ENCODE peak calls at places on chromosomes 7 and 10, in nine cellular contexts. One of them, this sample, is unnamed.

GRCh38 chr10:84175436-84175835 is 1.8 kb downstream of the GPR15LG start:
- DNase-seq in cardiac muscle cell: no peak
- DNase-seq in lower lobe of right lung: no peak
- DNase-seq in GM10248: no peak
- DNase-seq in NB4: no peak
- DNase-seq in thoracic aorta: no peak
- DNase-seq in GM06990: no peak
- DNase-seq in fibroblast of mammary gland: no peak
- DNase-seq in CD8-positive, alpha-beta T cell: peak; percentile 17
- DNase-seq in this sample: no peak

GRCh38 chr10:97138174-97138573 is 47.6 kb downstream of the SLIT1 start:
- DNase-seq in fibroblast of mammary gland: no peak
- DNase-seq in lower lobe of right lung: no peak
- DNase-seq in GM10248: no peak
- DNase-seq in GM06990: no peak
- DNase-seq in thoracic aorta: no peak
- DNase-seq in CD8-positive, alpha-beta T cell: no peak
- DNase-seq in NB4: no peak
- DNase-seq in cardiac muscle cell: no peak
- DNase-seq in this sample: no peak

GRCh38 chr10:103693812-103694205 is 161.6 kb downstream of the SH3PXD2A start:
- DNase-seq in GM10248: no peak
- DNase-seq in fibroblast of mammary gland: no peak
- DNase-seq in lower lobe of right lung: no peak
- DNase-seq in GM06990: no peak
- DNase-seq in CD8-positive, alpha-beta T cell: no peak
- DNase-seq in NB4: no peak
- DNase-seq in cardiac muscle cell: no peak
- DNase-seq in thoracic aorta: no peak
- DNase-seq in this sample: no peak

GRCh38 chr7:75655536-75655935 is 83.2 kb downstream of the HIP1 start:
- DNase-seq in thoracic aorta: no peak
- DNase-seq in GM10248: no peak
- DNase-seq in NB4: no peak
- DNase-seq in lower lobe of right lung: no peak
- DNase-seq in cardiac muscle cell: no peak
- DNase-seq in fibroblast of mammary gland: no peak
- DNase-seq in GM06990: no peak
- DNase-seq in CD8-positive, alpha-beta T cell: no peak
- DNase-seq in this sample: no peak

GRCh38 chr7:111931958-111932357 is 274.2 kb downstream of the DOCK4 start:
- DNase-seq in fibroblast of mammary gland: peak; percentile 38
- DNase-seq in cardiac muscle cell: no peak
- DNase-seq in CD8-positive, alpha-beta T cell: no peak
- DNase-seq in GM10248: no peak
- DNase-seq in NB4: no peak
- DNase-seq in lower lobe of right lung: no peak
- DNase-seq in thoracic aorta: no peak
- DNase-seq in GM06990: no peak
- DNase-seq in this sample: no peak

GRCh38 chr7:47568569-47568968 is 13.3 kb downstream of the TNS3 start:
- DNase-seq in cardiac muscle cell: no peak
- DNase-seq in lower lobe of right lung: peak; percentile 57
- DNase-seq in GM06990: no peak
- DNase-seq in NB4: no peak
- DNase-seq in GM10248: no peak
- DNase-seq in CD8-positive, alpha-beta T cell: no peak
- DNase-seq in fibroblast of mammary gland: no peak
- DNase-seq in thoracic aorta: no peak
- DNase-seq in this sample: no peak

GRCh38 chr7:29996321-29996720 is 6.7 kb upstream of the SCRN1 start:
- DNase-seq in lower lobe of right lung: no peak
- DNase-seq in GM10248: no peak
- DNase-seq in thoracic aorta: no peak
- DNase-seq in CD8-positive, alpha-beta T cell: no peak
- DNase-seq in fibroblast of mammary gland: no peak
- DNase-seq in cardiac muscle cell: no peak
- DNase-seq in GM06990: no peak
- DNase-seq in NB4: no peak
- DNase-seq in this sample: no peak

GRCh38 chr7:101626758-101627157 is 2.3 kb downstream of the MYL10 start:
- DNase-seq in CD8-positive, alpha-beta T cell: no peak
- DNase-seq in thoracic aorta: no peak
- DNase-seq in fibroblast of mammary gland: no peak
- DNase-seq in NB4: no peak
- DNase-seq in GM06990: no peak
- DNase-seq in GM10248: no peak
- DNase-seq in lower lobe of right lung: no peak
- DNase-seq in cardiac muscle cell: no peak
- DNase-seq in this sample: no peak

GRCh38 chr7:17357952-17358351 is 59.5 kb downstream of the AHR start:
- DNase-seq in NB4: no peak
- DNase-seq in lower lobe of right lung: no peak
- DNase-seq in thoracic aorta: no peak
- DNase-seq in cardiac muscle cell: no peak
- DNase-seq in CD8-positive, alpha-beta T cell: no peak
- DNase-seq in GM06990: no peak
- DNase-seq in fibroblast of mammary gland: no peak
- DNase-seq in GM10248: no peak
- DNase-seq in this sample: no peak

GRCh38 chr7:2405201-2405600 is 1.8 kb downstream of the CHST12 start:
- DNase-seq in thoracic aorta: no peak
- DNase-seq in lower lobe of right lung: no peak
- DNase-seq in fibroblast of mammary gland: no peak
- DNase-seq in GM06990: no peak
- DNase-seq in GM10248: no peak
- DNase-seq in cardiac muscle cell: no peak
- DNase-seq in NB4: no peak
- DNase-seq in CD8-positive, alpha-beta T cell: no peak
- DNase-seq in this sample: no peak

GRCh38 chr7:136294977-136295376 is 317.8 kb upstream of the MTPN start:
- DNase-seq in lower lobe of right lung: no peak
- DNase-seq in NB4: no peak
- DNase-seq in GM06990: no peak
- DNase-seq in CD8-positive, alpha-beta T cell: no peak
- DNase-seq in cardiac muscle cell: no peak
- DNase-seq in thoracic aorta: no peak
- DNase-seq in fibroblast of mammary gland: no peak
- DNase-seq in GM10248: no peak
- DNase-seq in this sample: no peak

GRCh38 chr7:28371846-28372245 is 40.5 kb upstream of the CREB5 start:
- DNase-seq in GM06990: no peak
- DNase-seq in NB4: no peak
- DNase-seq in cardiac muscle cell: no peak
- DNase-seq in fibroblast of mammary gland: no peak
- DNase-seq in thoracic aorta: no peak
- DNase-seq in CD8-positive, alpha-beta T cell: no peak
- DNase-seq in lower lobe of right lung: no peak
- DNase-seq in GM10248: no peak
- DNase-seq in this sample: no peak

GRCh38 chr10:61024801-61025201 is 80.8 kb upstream of the RHOBTB1 start:
- DNase-seq in GM06990: no peak
- DNase-seq in lower lobe of right lung: no peak
- DNase-seq in CD8-positive, alpha-beta T cell: no peak
- DNase-seq in GM10248: no peak
- DNase-seq in thoracic aorta: no peak
- DNase-seq in cardiac muscle cell: peak; percentile 38
- DNase-seq in fibroblast of mammary gland: peak; percentile 12
- DNase-seq in NB4: no peak
- DNase-seq in this sample: no peak

GRCh38 chr7:82051641-82052040 is 281.8 kb upstream of the HGF start:
- DNase-seq in NB4: no peak
- DNase-seq in CD8-positive, alpha-beta T cell: no peak
- DNase-seq in thoracic aorta: no peak
- DNase-seq in GM06990: no peak
- DNase-seq in lower lobe of right lung: no peak
- DNase-seq in fibroblast of mammary gland: no peak
- DNase-seq in GM10248: no peak
- DNase-seq in cardiac muscle cell: peak; percentile 15
- DNase-seq in this sample: no peak

GRCh38 chr7:26091933-26092332 is 60.1 kb upstream of the NFE2L3 start:
- DNase-seq in lower lobe of right lung: no peak
- DNase-seq in GM06990: no peak
- DNase-seq in NB4: peak; percentile 66
- DNase-seq in cardiac muscle cell: peak; percentile 16
- DNase-seq in fibroblast of mammary gland: peak; percentile 3
- DNase-seq in GM10248: no peak
- DNase-seq in thoracic aorta: no peak
- DNase-seq in CD8-positive, alpha-beta T cell: no peak
- DNase-seq in this sample: no peak
- TF ChIP-seq CTCF in lower lobe of right lung: no peak
- TF ChIP-seq CTCF in GM06990: no peak
- TF ChIP-seq CTCF in NB4: peak; percentile 19
- TF ChIP-seq CTCF in cardiac muscle cell: no peak
- TF ChIP-seq CTCF in fibroblast of mammary gland: peak; percentile 16
- TF ChIP-seq CTCF in GM10248: no peak
- TF ChIP-seq CTCF in thoracic aorta: no peak
- TF ChIP-seq CTCF in CD8-positive, alpha-beta T cell: no peak
- TF ChIP-seq CTCF in this sample: no peak

GRCh38 chr10:131310054-131310903 is 1.2 kb downstream of the TCERG1L start:
- DNase-seq in GM10248: no peak
- DNase-seq in fibroblast of mammary gland: peak; percentile 1
- DNase-seq in lower lobe of right lung: no peak
- DNase-seq in thoracic aorta: no peak
- DNase-seq in GM06990: no peak
- DNase-seq in cardiac muscle cell: peak; percentile 2
- DNase-seq in NB4: no peak
- DNase-seq in CD8-positive, alpha-beta T cell: no peak
- DNase-seq in this sample: no peak
- TF ChIP-seq CTCF in GM10248: no peak
- TF ChIP-seq CTCF in fibroblast of mammary gland: peak; percentile 27
- TF ChIP-seq CTCF in lower lobe of right lung: no peak
- TF ChIP-seq CTCF in thoracic aorta: no peak
- TF ChIP-seq CTCF in GM06990: no peak
- TF ChIP-seq CTCF in cardiac muscle cell: peak; percentile 44
- TF ChIP-seq CTCF in NB4: no peak
- TF ChIP-seq CTCF in CD8-positive, alpha-beta T cell: no peak
- TF ChIP-seq CTCF in this sample: no peak

GRCh38 chr10:31928531-31929259 is at the start of gene ARHGAP12:
- DNase-seq in CD8-positive, alpha-beta T cell: peak; percentile 92
- DNase-seq in lower lobe of right lung: peak; percentile 93
- DNase-seq in GM10248: peak; percentile 84
- DNase-seq in cardiac muscle cell: peak; percentile 91
- DNase-seq in fibroblast of mammary gland: peak; percentile 68
- DNase-seq in NB4: peak; percentile 84
- DNase-seq in GM06990: peak; percentile 89
- DNase-seq in thoracic aorta: peak; percentile 64
- DNase-seq in this sample: peak; percentile 86
- TF ChIP-seq CTCF in CD8-positive, alpha-beta T cell: no peak
- TF ChIP-seq CTCF in lower lobe of right lung: no peak
- TF ChIP-seq CTCF in GM10248: no peak
- TF ChIP-seq CTCF in cardiac muscle cell: peak; percentile 1
- TF ChIP-seq CTCF in fibroblast of mammary gland: no peak
- TF ChIP-seq CTCF in NB4: no peak
- TF ChIP-seq CTCF in GM06990: no peak
- TF ChIP-seq CTCF in thoracic aorta: no peak
- TF ChIP-seq CTCF in this sample: no peak

GRCh38 chr10:119161680-119162079 is 3.8 kb downstream of the SFXN4 start:
- DNase-seq in CD8-positive, alpha-beta T cell: no peak
- DNase-seq in GM06990: no peak
- DNase-seq in cardiac muscle cell: peak; percentile 26
- DNase-seq in lower lobe of right lung: no peak
- DNase-seq in GM10248: no peak
- DNase-seq in fibroblast of mammary gland: peak; percentile 65
- DNase-seq in NB4: no peak
- DNase-seq in thoracic aorta: no peak
- DNase-seq in this sample: no peak
- TF ChIP-seq CTCF in CD8-positive, alpha-beta T cell: no peak
- TF ChIP-seq CTCF in GM06990: no peak
- TF ChIP-seq CTCF in cardiac muscle cell: peak; percentile 14
- TF ChIP-seq CTCF in lower lobe of right lung: no peak
- TF ChIP-seq CTCF in GM10248: no peak
- TF ChIP-seq CTCF in fibroblast of mammary gland: peak; percentile 3
- TF ChIP-seq CTCF in NB4: no peak
- TF ChIP-seq CTCF in thoracic aorta: no peak
- TF ChIP-seq CTCF in this sample: no peak

DNA sequence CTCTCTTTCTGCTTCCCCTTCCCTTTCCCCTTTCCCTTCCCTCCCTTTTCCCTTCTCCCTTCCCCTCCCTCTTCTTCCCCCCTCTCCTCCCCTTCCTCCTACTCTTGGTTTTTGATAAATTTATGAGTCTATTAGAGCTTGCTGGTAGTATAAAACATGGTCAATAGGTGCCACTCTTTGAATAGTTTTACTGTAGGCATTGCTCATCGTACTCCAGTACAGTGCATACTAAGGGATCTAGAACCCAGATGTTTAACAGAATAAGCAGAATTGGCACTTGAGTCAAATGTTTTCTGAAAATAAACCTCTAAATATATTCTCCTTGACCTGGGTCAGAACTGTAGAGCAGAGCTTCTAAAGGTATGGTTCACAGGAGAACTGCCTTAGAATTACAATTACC is 126.7 kb downstream of the SORCS3 start:
- DNase-seq in GM10248: no peak
- DNase-seq in lower lobe of right lung: no peak
- DNase-seq in thoracic aorta: no peak
- DNase-seq in CD8-positive, alpha-beta T cell: no peak
- DNase-seq in NB4: peak; percentile 9
- DNase-seq in GM06990: no peak
- DNase-seq in fibroblast of mammary gland: no peak
- DNase-seq in cardiac muscle cell: no peak
- DNase-seq in this sample: no peak
- TF ChIP-seq CTCF in GM10248: no peak
- TF ChIP-seq CTCF in lower lobe of right lung: no peak
- TF ChIP-seq CTCF in thoracic aorta: no peak
- TF ChIP-seq CTCF in CD8-positive, alpha-beta T cell: no peak
- TF ChIP-seq CTCF in NB4: no peak
- TF ChIP-seq CTCF in GM06990: peak; percentile 19
- TF ChIP-seq CTCF in fibroblast of mammary gland: no peak
- TF ChIP-seq CTCF in cardiac muscle cell: no peak
- TF ChIP-seq CTCF in this sample: no peak

DNA sequence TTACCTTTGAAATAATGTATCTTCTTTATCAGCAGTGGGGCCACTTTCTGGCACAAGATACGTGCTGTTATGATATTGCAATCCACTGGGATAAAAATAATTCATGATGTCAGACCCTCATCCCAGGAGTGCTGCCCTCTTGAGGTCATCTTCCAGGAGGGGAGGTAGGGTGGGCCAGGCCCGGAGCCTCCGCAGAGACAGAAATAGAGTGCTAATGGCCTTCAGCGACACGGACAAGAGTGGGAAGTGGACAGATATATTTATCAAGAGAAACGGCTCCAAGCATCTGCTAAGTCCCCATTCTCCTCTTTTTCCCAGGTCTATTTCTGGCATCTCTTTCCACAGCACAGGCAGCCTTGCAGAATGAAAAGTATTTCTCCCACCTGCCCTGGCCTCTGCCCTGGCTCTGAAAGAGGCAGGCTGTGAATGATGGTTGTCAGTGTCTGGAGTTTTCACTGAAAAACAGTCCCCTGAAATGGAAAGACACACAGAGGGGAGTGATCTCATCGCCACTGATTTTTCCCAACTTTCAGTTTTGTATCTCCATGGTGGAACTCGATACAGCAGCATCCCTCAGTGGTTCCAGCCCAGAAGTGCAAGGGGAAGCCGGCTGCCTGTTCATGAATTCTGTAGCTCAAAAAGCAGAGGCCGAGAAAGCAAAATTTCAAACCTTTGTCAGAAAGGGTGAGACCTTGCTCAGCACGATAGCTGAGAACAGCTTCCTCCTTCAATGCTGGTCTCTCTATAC is 251.7 kb upstream of the MYO3A start:
- DNase-seq in GM06990: no peak
- DNase-seq in lower lobe of right lung: no peak
- DNase-seq in cardiac muscle cell: peak; percentile 91
- DNase-seq in fibroblast of mammary gland: peak; percentile 1
- DNase-seq in CD8-positive, alpha-beta T cell: no peak
- DNase-seq in GM10248: no peak
- DNase-seq in NB4: no peak
- DNase-seq in thoracic aorta: no peak
- DNase-seq in this sample: no peak
- TF ChIP-seq CTCF in GM06990: no peak
- TF ChIP-seq CTCF in lower lobe of right lung: peak; percentile 18
- TF ChIP-seq CTCF in cardiac muscle cell: peak; percentile 98
- TF ChIP-seq CTCF in fibroblast of mammary gland: peak; percentile 19
- TF ChIP-seq CTCF in CD8-positive, alpha-beta T cell: no peak
- TF ChIP-seq CTCF in GM10248: no peak
- TF ChIP-seq CTCF in NB4: no peak
- TF ChIP-seq CTCF in thoracic aorta: no peak
- TF ChIP-seq CTCF in this sample: no peak